ENCODE peak calls at places on chromosomes 5 and 9, in eight cellular contexts. N, X, D, U, Z, T, R and V are unnamed samples. For H3K36me3, the result is how much of the 10 kb centered on the place peaks cover.

GRCh38 chr9:111483419-111483861 is 743 bp downstream of the ECPAS start:
- DNase-seq in D (peak), X (peak), N (no peak), U (no peak), R (peak), T (peak), Z (no peak), V (no peak)

GRCh38 chr9:22103650-22104575 is 94.8 kb upstream of the CDKN2B start:
- DNase-seq in Z (no peak), X (peak), R (no peak), N (peak), D (no peak), T (no peak), U (peak), V (peak)

GRCh38 chr9:85224729-85225128 is 517.0 kb downstream of the AGTPBP1 start:
- DNase-seq in R (no peak), D (peak), X (no peak), Z (peak), T (no peak), N (peak), U (peak), V (peak)

GRCh38 chr5:68960469-68960868 is 133.3 kb upstream of the SLC30A5 start:
- DNase-seq in R (no peak), T (no peak), N (no peak), X (no peak), Z (no peak), D (no peak), U (no peak), V (no peak)

GRCh38 chr9:126114850-126115460 is 211.7 kb upstream of the MVB12B start:
- DNase-seq in T (no peak), U (no peak), D (no peak), N (peak), Z (no peak), X (no peak), R (no peak), V (no peak)

GRCh38 chr5:40906351-40906751 is 2.9 kb upstream of the C7 start:
- DNase-seq in R (no peak), X (no peak), U (peak), D (no peak), T (no peak), N (no peak), Z (no peak), V (peak)

GRCh38 chr9:131273146-131273545 is 3.2 kb downstream of the FAM78A start:
- DNase-seq in T (peak), X (no peak), D (no peak), U (no peak), Z (no peak), R (no peak), N (no peak), V (no peak)

GRCh38 chr5:28561522-28561921 is 1523.1 kb upstream of the CDH9 start:
- DNase-seq in U (no peak), R (no peak), T (no peak), D (no peak), X (no peak), N (no peak), Z (no peak), V (no peak)

GRCh38 chr5:139468421-139468931 is 2.3 kb upstream of the SMIM33 start:
- DNase-seq in X (no peak), Z (no peak), D (no peak), U (no peak), R (no peak), N (no peak), T (no peak), V (no peak)

GRCh38 chr9:91034521-91034920 is 232.9 kb downstream of the SYK start:
- DNase-seq in Z (no peak), R (no peak), U (no peak), T (no peak), N (no peak), X (no peak), D (no peak), V (peak)

GRCh38 chr5:75116836-75117235 is 64.5 kb upstream of the GCNT4 start:
- DNase-seq in Z (no peak), T (no peak), N (no peak), U (no peak), D (no peak), X (no peak), R (no peak), V (no peak)

GRCh38 chr9:108830292-108830691 is 25.5 kb downstream of the ACTL7B start:
- DNase-seq in R (no peak), T (no peak), X (no peak), D (no peak), Z (no peak), N (no peak), U (no peak), V (peak)

GRCh38 chr9:135397142-135397541 is 82.4 kb upstream of the PPP1R26 start:
- DNase-seq in R (no peak), Z (no peak), N (no peak), D (no peak), U (no peak), X (no peak), T (no peak), V (no peak)

GRCh38 chr9:89754223-89754622 is 149.4 kb downstream of the GADD45G start:
- DNase-seq in R (no peak), U (no peak), D (no peak), N (no peak), T (no peak), Z (no peak), X (no peak), V (no peak)

GRCh38 chr5:91109634-91110033 is 273.5 kb downstream of the ARRDC3 start:
- DNase-seq in D (no peak), T (no peak), Z (no peak), R (no peak), U (no peak), X (no peak), N (no peak), V (no peak)

GRCh38 chr5:36373527-36374086 is 71.9 kb upstream of the RANBP3L start:
- DNase-seq in X (no peak), T (peak), R (no peak), D (peak), N (peak), Z (no peak), U (peak), V (peak)

GRCh38 chr9:74639112-74639511 is 142.0 kb downstream of the RORB start:
- DNase-seq in U (no peak), R (no peak), X (no peak), Z (no peak), D (no peak), N (no peak), T (no peak), V (no peak)

GRCh38 chr5:17190242-17190778 is 27.1 kb upstream of the BASP1 start:
- DNase-seq in D (peak), X (peak), R (peak), Z (peak), N (peak), T (peak), U (peak), V (peak)

GRCh38 chr5:4065472-4066320 is 470.1 kb downstream of the IRX1 start:
- DNase-seq in D (peak), T (no peak), Z (no peak), R (no peak), N (no peak), U (no peak), X (no peak), V (no peak)

GRCh38 chr5:132260051-132260450 is 2.6 kb downstream of the PDLIM4 start:
- DNase-seq in X (peak), Z (no peak), T (no peak), R (no peak), N (peak), U (peak), D (no peak), V (peak)

GRCh38 chr5:165616550-165617430 is 2111.4 kb downstream of the MAT2B start:
- DNase-seq in N (no peak), D (no peak), R (no peak), T (no peak), U (peak), X (peak), Z (no peak), V (no peak)

GRCh38 chr5:150615141-150615699 is 25.2 kb upstream of the SYNPO start:
- DNase-seq in U (peak), D (no peak), R (no peak), X (no peak), N (peak), T (peak), Z (no peak), V (peak)

GRCh38 chr5:16869821-16870796 is 66.0 kb downstream of the MYO10 start:
- DNase-seq in X (peak), N (no peak), T (no peak), Z (no peak), R (no peak), U (peak), D (no peak), V (peak)

GRCh38 chr5:37005946-37006540 is 129.5 kb downstream of the NIPBL start:
- DNase-seq in T (no peak), N (peak), X (peak), D (peak), R (no peak), U (peak), Z (no peak), V (peak)

GRCh38 chr9:5301544-5301943 is 3.0 kb downstream of the RLN2 start:
- DNase-seq in Z (no peak), T (no peak), R (no peak), X (no peak), N (no peak), U (no peak), D (no peak), V (no peak)

GRCh38 chr9:114314881-114315722 is 7.8 kb upstream of the ORM1 start:
- DNase-seq in R (no peak), D (no peak), Z (no peak), X (no peak), N (no peak), U (no peak), T (no peak), V (peak)

GRCh38 chr9:125119643-125120286 is 23.6 kb downstream of the SCAI start:
- DNase-seq in N (peak), D (no peak), X (no peak), U (peak), Z (peak), T (no peak), R (no peak), V (no peak)

DNA sequence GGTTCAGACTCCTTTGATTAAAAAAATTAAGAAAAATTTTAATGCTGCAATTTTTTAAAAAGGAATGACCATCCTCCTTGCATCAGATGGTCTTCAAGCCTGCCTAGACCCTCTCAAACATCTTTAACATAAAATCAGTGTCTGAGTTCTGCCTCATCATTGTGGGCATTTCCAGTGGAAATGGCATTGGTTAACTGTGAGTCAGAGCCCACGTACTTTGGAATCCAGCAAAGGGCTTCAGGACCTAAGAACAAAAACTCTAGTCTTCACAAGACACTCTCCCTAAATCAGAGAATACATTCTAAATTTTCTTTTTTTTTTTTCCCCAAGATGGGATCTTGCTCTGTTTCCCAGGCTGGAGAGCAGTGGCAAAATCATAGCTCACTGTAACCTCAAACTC is 9.4 kb upstream of the C5orf15 start:
- DNase-seq in N (peak), X (peak), R (no peak), D (no peak), U (peak), T (no peak), Z (peak), V (peak)
- H3K36me3 ChIP-seq in N (half or more), X (half or more), R (under half), D (under half), U (under half), T (under half), Z (under half), V (under half)

DNA sequence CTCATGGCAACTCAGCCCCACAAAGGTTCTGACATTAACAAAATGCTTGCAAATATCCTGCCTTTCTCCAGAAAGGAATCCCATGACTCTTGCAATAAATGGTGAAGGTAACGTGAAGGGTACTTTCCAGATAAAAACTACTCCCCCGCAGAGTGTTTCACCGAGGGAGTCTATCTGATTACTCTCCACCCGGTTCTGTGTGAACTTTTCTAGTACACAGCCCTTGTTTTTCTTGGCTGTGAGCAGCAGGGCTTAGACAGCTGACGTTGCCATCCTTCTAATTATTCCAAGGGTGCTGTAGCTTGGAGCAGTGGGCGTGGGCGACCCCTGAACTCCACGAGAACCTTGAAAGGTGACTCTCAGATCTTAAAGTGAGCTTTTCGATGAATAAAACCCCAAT is 276.0 kb upstream of the IRX4 start:
- DNase-seq in R (no peak), Z (no peak), U (no peak), X (no peak), D (no peak), T (no peak), N (no peak), V (no peak)
- H3K36me3 ChIP-seq in R (under half), Z (under half), U (under half), X (under half), D (under half), T (under half), N (under half), V (under half)

DNA sequence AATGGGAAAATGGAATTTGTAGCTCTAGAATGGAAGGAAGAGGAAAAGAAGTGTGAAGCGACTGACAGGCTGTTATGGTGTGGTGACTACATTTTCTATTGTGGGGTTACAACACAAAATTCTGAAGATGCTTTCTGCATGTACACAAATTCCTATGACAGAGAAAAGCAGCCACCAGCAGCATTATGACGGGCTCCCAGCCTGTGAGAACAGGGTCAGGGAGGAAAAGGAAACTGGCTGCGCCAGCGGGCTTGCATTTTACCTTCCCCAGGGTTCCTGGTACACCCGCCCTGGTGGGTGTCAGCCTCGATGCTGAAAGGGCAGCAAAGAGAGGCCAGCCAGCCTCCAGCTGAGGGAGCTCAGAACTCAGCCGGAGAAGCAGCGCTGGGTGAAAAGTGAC is 41.0 kb downstream of the DDX31 start:
- DNase-seq in N (no peak), T (no peak), X (no peak), Z (no peak), R (no peak), D (no peak), U (no peak), V (no peak)
- H3K36me3 ChIP-seq in N (half or more), T (under half), X (under half), Z (under half), R (under half), D (under half), U (under half), V (under half)

DNA sequence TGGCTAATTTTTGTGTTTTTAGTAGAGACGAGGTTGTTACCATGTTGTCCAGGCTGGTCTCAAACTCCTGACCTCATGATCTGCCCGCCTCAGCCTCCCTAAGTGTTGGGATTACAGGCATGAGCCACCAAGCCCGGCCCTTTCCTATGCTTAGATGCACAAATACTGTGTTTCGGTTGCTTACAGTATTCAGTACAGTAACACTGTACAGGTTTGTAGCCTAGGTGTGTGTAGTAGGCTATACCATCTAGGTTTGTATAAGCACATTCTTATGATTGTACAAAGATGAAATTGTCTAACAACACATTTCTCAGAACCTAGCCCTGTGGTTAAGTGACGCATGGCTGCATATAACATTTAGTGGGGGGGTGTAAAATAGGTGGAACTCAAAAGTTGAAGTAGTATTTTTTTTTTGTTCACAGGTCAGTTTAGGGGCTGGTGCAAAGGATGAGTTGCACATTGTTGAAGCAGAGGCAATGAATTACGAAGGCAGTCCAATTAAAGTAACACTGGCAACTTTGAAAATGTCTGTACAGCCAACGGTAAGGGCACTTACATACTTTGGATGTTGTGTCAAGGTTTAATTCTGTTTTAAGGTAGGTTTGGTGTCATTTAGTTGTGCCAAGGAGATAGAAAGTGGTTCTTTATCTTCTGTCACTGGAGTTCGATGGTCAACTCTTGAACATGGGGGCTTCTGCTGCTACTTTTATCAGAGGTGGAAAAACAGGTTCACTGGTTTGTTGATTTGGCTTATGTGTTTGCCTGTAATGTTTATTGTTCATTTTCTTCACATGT is 3.4 kb downstream of the NPM1 start:
- DNase-seq in X (no peak), Z (no peak), T (no peak), U (no peak), R (no peak), N (no peak), D (no peak), V (no peak)
- H3K36me3 ChIP-seq in X (half or more), Z (under half), T (under half), U (under half), R (under half), N (half or more), D (under half), V (under half)

DNA sequence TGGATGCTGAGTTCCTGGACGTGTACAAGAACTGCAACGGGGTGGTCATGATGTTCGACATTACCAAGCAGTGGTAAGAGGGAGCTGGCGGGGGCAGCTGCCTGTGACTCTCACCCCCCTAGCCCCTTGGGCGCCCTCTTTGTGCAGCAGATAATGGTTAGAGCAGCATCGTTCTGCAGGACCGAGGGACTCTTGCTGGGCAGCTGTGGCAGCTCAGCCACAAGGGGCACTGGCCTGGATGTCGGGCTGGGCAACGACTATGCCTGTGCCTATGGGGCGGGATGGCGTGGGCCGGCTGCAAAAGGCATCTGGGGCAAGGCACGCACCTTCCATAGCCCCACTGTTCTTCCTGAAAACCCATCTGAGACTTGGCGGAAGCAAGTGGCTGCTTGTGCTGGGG is 12.9 kb upstream of the AJM1 start:
- DNase-seq in X (no peak), Z (no peak), R (no peak), T (no peak), N (no peak), D (no peak), U (no peak), V (no peak)
- H3K36me3 ChIP-seq in X (half or more), Z (under half), R (half or more), T (under half), N (half or more), D (under half), U (under half), V (under half)

GRCh38 chr5:135030123-135030517 is 3.9 kb downstream of the PITX1 start:
- DNase-seq in T (no peak), Z (no peak), R (no peak), N (peak), X (no peak), U (no peak), D (no peak), V (no peak)
- H3K36me3 ChIP-seq in T (under half), Z (under half), R (under half), N (under half), X (under half), U (under half), D (under half), V (under half)

GRCh38 chr5:38321978-38322377 is 63.6 kb downstream of the EGFLAM start:
- DNase-seq in R (no peak), X (no peak), T (no peak), Z (no peak), U (no peak), D (no peak), N (no peak), V (no peak)
- H3K36me3 ChIP-seq in R (under half), X (under half), T (under half), Z (under half), U (under half), D (under half), N (under half), V (under half)

DNA sequence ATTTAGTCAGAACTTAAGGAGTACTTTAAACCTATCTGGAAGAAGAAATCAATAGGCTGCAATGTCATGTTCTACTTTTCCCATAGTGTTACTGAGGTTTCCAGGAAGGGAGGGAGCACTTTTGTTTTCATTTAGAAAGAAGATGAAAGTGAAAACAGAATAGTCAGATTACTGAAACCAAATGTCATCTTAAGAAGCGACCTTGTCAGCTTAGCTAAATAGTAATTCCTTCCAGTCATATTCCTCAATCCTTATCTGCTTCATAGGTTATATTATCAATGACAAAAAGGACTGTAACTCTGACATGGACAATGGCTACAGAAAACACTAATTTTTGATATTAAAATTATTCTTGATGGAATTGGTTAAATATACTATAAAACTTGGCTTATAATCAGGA is 27.7 kb downstream of the SAR1B start:
- DNase-seq in N (no peak), D (no peak), U (no peak), X (no peak), Z (no peak), R (no peak), T (no peak), V (no peak)
- H3K36me3 ChIP-seq in N (half or more), D (under half), U (under half), X (half or more), Z (under half), R (under half), T (half or more), V (under half)

GRCh38 chr5:128534729-128535128 is 3.3 kb downstream of the FBN2 start:
- DNase-seq in U (peak), R (peak), T (no peak), Z (no peak), D (peak), X (no peak), N (peak), V (peak)
- H3K36me3 ChIP-seq in U (under half), R (under half), T (under half), Z (under half), D (under half), X (under half), N (half or more), V (under half)